ENCODE peak calls at places on chromosomes 1 and 21, in four cellular contexts. E is pancreas, S is GM06990, R is Kasumi-1. N is an unnamed sample.

GRCh38 chr1:30724175-30724574 is 790 bp upstream of the MATN1 start:
- DNase-seq in E (no peak), S (no peak), R (no peak), N (no peak)

GRCh38 chr1:154935749-154936415 is 637 bp downstream of the PMVK start:
- DNase-seq in E (no peak), S (no peak), R (no peak), N (no peak)

GRCh38 chr1:204578867-204579664 is 62.9 kb downstream of the MDM4 start:
- DNase-seq in E (no peak), S (peak), R (no peak), N (no peak)

GRCh38 chr21:33424214-33424613 is 21.0 kb downstream of the IFNGR2 start:
- DNase-seq in E (no peak), S (no peak), R (no peak), N (no peak)

GRCh38 chr1:15328245-15328784 is 81.3 kb downstream of the FHAD1 start:
- DNase-seq in E (no peak), S (no peak), R (no peak), N (no peak)

GRCh38 chr1:167121375-167122120 is 27.7 kb downstream of the STYXL2 start:
- DNase-seq in E (peak), S (no peak), R (no peak), N (peak)

GRCh38 chr1:2639607-2640521 is 7.0 kb upstream of the MMEL1 start:
- DNase-seq in E (no peak), S (no peak), R (no peak), N (no peak)

GRCh38 chr1:229203030-229203751 is 67.7 kb upstream of the RAB4A start:
- DNase-seq in E (no peak), S (no peak), R (no peak), N (no peak)

GRCh38 chr1:247013391-247013790 is 5.5 kb upstream of the ZNF695 start:
- DNase-seq in E (no peak), S (no peak), R (no peak), N (no peak)

GRCh38 chr1:93701619-93702018 is 20.0 kb upstream of the BCAR3 start:
- DNase-seq in E (no peak), S (peak), R (no peak), N (peak)

GRCh38 chr1:181140398-181140797 is 51.9 kb downstream of the IER5 start:
- DNase-seq in E (no peak), S (no peak), R (no peak), N (no peak)

GRCh38 chr21:14454642-14455009 is 71.7 kb upstream of the HSPA13 start:
- DNase-seq in E (no peak), S (peak), R (no peak), N (no peak)

GRCh38 chr1:169240449-169241242 is 127.0 kb downstream of the NME7 start:
- DNase-seq in E (no peak), S (no peak), R (no peak), N (no peak)

GRCh38 chr1:52364235-52364839 is 1.7 kb downstream of the CC2D1B start:
- DNase-seq in E (no peak), S (no peak), R (no peak), N (no peak)

GRCh38 chr21:35400233-35400939 is 351.3 kb upstream of the RUNX1 start:
- DNase-seq in E (peak), S (peak), R (peak), N (peak)

GRCh38 chr1:225923381-225923691 is 714 bp downstream of the PYCR2 start:
- DNase-seq in E (no peak), S (no peak), R (no peak), N (no peak)

GRCh38 chr1:171141336-171142051 is 43.6 kb upstream of the FMO2 start:
- DNase-seq in E (no peak), S (no peak), R (no peak), N (peak)

GRCh38 chr1:24175033-24175755 is 11.9 kb downstream of the IFNLR1 start:
- DNase-seq in E (no peak), S (no peak), R (no peak), N (no peak)

N was measured in ureter.